ENCODE peak calls at places on chromosome 2, in nine cellular contexts. H, T, Z, W, V, J, E, S and R are unnamed samples.

GRCh38 chr2:85114586-85115330 is 18.4 kb upstream of the TCF7L1 start:
- DNase-seq in H (no peak), Z (no peak), T (no peak), S (no peak), V (no peak), J (no peak), E (no peak), W (no peak), R (no peak)

GRCh38 chr2:71711470-71711857 is 258.1 kb downstream of the DYSF start:
- DNase-seq in V (no peak), S (no peak), E (peak), Z (no peak), W (no peak), H (no peak), J (peak), T (no peak), R (no peak)

GRCh38 chr2:175914846-175915245 is 87.2 kb downstream of the LNPK start:
- DNase-seq in V (no peak), H (no peak), W (no peak), J (no peak), T (no peak), E (no peak), Z (no peak), S (no peak), R (no peak)

GRCh38 chr2:151999058-151999457 is 99.8 kb downstream of the CACNB4 start:
- DNase-seq in J (no peak), T (peak), H (peak), S (peak), V (peak), W (peak), Z (peak), E (no peak), R (peak)

GRCh38 chr2:1884933-1885580 is 140.7 kb upstream of the PXDN start:
- DNase-seq in J (peak), S (no peak), H (no peak), T (no peak), Z (no peak), V (no peak), W (no peak), E (no peak), R (no peak)

GRCh38 chr2:187158452-187158851 is 289.6 kb downstream of the CALCRL start:
- DNase-seq in S (no peak), V (no peak), Z (no peak), T (no peak), J (no peak), E (no peak), W (no peak), H (no peak), R (no peak)

GRCh38 chr2:70123051-70123828 is 36.0 kb downstream of the PCBP1 start:
- DNase-seq in V (no peak), Z (peak), W (peak), S (no peak), H (no peak), T (peak), J (peak), E (no peak), R (no peak)

GRCh38 chr2:119293254-119293653 is 69.6 kb downstream of the STEAP3 start:
- DNase-seq in H (no peak), J (no peak), E (no peak), S (no peak), W (no peak), V (no peak), T (no peak), Z (no peak), R (no peak)

GRCh38 chr2:143553261-143553660 is 424.0 kb downstream of the ARHGAP15 start:
- DNase-seq in S (no peak), V (no peak), T (no peak), Z (no peak), H (no peak), E (no peak), J (no peak), W (no peak), R (peak)

GRCh38 chr2:70956141-70956540 is 20.4 kb downstream of the ATP6V1B1 start:
- DNase-seq in T (no peak), W (no peak), V (no peak), Z (no peak), J (no peak), E (no peak), S (no peak), H (no peak), R (no peak)

GRCh38 chr2:70994055-70994444 is 623 bp downstream of the TEX261 start:
- DNase-seq in T (no peak), J (no peak), V (peak), E (no peak), H (no peak), Z (no peak), S (peak), W (no peak), R (peak)

GRCh38 chr2:215870088-215870490 is 143.3 kb downstream of the MREG start:
- DNase-seq in J (peak), V (peak), E (peak), T (no peak), W (peak), S (no peak), Z (no peak), H (no peak), R (no peak)

GRCh38 chr2:161677634-161678033 is 53.4 kb downstream of the SLC4A10 start:
- DNase-seq in H (no peak), V (no peak), Z (no peak), J (no peak), S (no peak), W (no peak), E (no peak), T (no peak), R (no peak)

GRCh38 chr2:15662026-15662425 is 70.4 kb downstream of the DDX1 start:
- DNase-seq in E (no peak), J (no peak), Z (no peak), S (no peak), T (no peak), H (no peak), W (no peak), V (no peak), R (no peak)

GRCh38 chr2:68774569-68775271 is 40.1 kb downstream of the ARHGAP25 start:
- DNase-seq in V (no peak), E (no peak), S (peak), H (no peak), J (peak), Z (peak), T (no peak), W (peak), R (peak)

GRCh38 chr2:44543773-44544725 is 182.3 kb downstream of the CAMKMT start:
- DNase-seq in T (peak), V (peak), J (no peak), W (no peak), H (no peak), Z (no peak), E (no peak), S (no peak), R (no peak)

GRCh38 chr2:140539506-140539905 is 1591.3 kb downstream of the LRP1B start:
- DNase-seq in V (no peak), T (no peak), Z (no peak), E (no peak), W (no peak), H (no peak), J (no peak), S (no peak), R (no peak)

GRCh38 chr2:157257312-157258252 is at the start of gene GALNT5:
- DNase-seq in W (peak), Z (peak), H (peak), T (peak), V (no peak), S (no peak), J (no peak), E (no peak), R (no peak)

GRCh38 chr2:20106746-20107145 is 55.3 kb upstream of the LAPTM4A start:
- DNase-seq in H (no peak), S (no peak), J (no peak), V (peak), T (peak), W (peak), Z (peak), E (no peak), R (peak)

GRCh38 chr2:240425697-240426096 is 9.8 kb upstream of the GPC1 start:
- DNase-seq in E (no peak), J (no peak), T (peak), W (no peak), V (no peak), Z (no peak), S (no peak), H (no peak), R (no peak)

GRCh38 chr2:11692966-11693521 is 23.0 kb upstream of the NTSR2 start:
- DNase-seq in J (peak), W (peak), H (peak), E (no peak), T (peak), Z (peak), V (peak), S (peak), R (peak)

GRCh38 chr2:188382107-188382506 is 90.4 kb downstream of the GULP1 start:
- DNase-seq in W (no peak), E (no peak), T (no peak), S (no peak), Z (no peak), H (no peak), V (no peak), J (no peak), R (no peak)

GRCh38 chr2:102229141-102229764 is 42.4 kb downstream of the IL1RL2 start:
- DNase-seq in Z (no peak), J (no peak), T (no peak), H (no peak), E (no peak), S (no peak), V (no peak), W (no peak), R (no peak)

GRCh38 chr2:120890566-120891360 is 155.1 kb downstream of the GLI2 start:
- DNase-seq in W (no peak), Z (no peak), V (no peak), E (no peak), J (no peak), S (no peak), H (no peak), T (no peak), R (no peak)

GRCh38 chr2:190959911-190960788 is 53.8 kb downstream of the STAT1 start:
- DNase-seq in S (no peak), Z (no peak), W (no peak), H (no peak), J (no peak), E (no peak), V (no peak), T (no peak), R (no peak)

GRCh38 chr2:240713928-240714746 is 22.5 kb downstream of the AQP12A start:
- DNase-seq in J (no peak), S (no peak), Z (no peak), E (no peak), H (no peak), V (no peak), T (no peak), W (no peak), R (no peak)

GRCh38 chr2:111157071-111157661 is 36.5 kb downstream of the BCL2L11 start:
- DNase-seq in T (no peak), Z (peak), W (no peak), E (no peak), J (no peak), V (no peak), S (peak), H (no peak), R (no peak)

GRCh38 chr2:54065411-54065810 is 50.0 kb upstream of the ACYP2 start:
- DNase-seq in W (no peak), S (no peak), H (no peak), E (peak), J (no peak), V (peak), T (no peak), Z (no peak), R (no peak)

GRCh38 chr2:151106805-151107490 is 154.7 kb downstream of the RBM43 start:
- DNase-seq in H (no peak), V (peak), S (no peak), J (no peak), W (no peak), E (peak), Z (no peak), T (no peak), R (no peak)

GRCh38 chr2:207437136-207437856 is 92.5 kb upstream of the CREB1 start:
- DNase-seq in J (no peak), H (no peak), S (no peak), V (no peak), E (no peak), W (no peak), Z (peak), T (no peak), R (no peak)

GRCh38 chr2:46435353-46435752 is 44.0 kb upstream of the TMEM247 start:
- DNase-seq in Z (no peak), J (no peak), T (no peak), S (peak), W (no peak), H (no peak), E (no peak), V (no peak), R (no peak)

GRCh38 chr2:10004836-10005235 is 38.5 kb upstream of the KLF11 start:
- DNase-seq in V (no peak), T (no peak), W (no peak), E (no peak), Z (no peak), S (no peak), J (peak), H (no peak), R (no peak)

GRCh38 chr2:208134928-208135586 is 5.4 kb upstream of the CRYGC start:
- DNase-seq in J (no peak), H (no peak), Z (no peak), S (no peak), V (no peak), W (no peak), T (no peak), E (no peak), R (peak)

DNA sequence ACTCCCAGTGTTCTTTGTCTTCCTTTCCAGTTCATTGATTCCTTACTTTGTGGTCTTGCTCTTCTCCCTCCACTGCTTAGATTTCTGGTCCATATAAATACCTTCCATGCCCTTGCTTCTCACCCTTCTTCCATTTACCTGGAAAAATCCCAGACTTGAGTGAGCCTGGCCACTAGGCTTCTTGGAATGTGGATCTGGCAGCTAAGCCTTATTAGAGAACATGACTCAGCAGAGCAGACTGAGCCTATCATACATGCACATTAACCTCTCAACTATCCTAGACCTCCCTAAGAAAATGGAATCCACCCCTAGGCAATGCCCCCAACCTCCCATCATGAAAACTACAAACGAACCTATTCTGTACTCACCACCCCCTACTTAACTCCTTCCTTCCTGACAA is 127.7 kb downstream of the RHBDD1 start:
- DNase-seq in E (peak), W (no peak), J (no peak), H (no peak), S (no peak), T (no peak), V (peak), Z (no peak), R (no peak)
- TF ChIP-seq CTCF in E (no peak), W (no peak), J (no peak), H (no peak), S (no peak), T (no peak), V (no peak), Z (no peak), R (no peak)

GRCh38 chr2:160375802-160376469 is 117.7 kb downstream of the RBMS1 start:
- DNase-seq in E (no peak), J (no peak), H (no peak), W (no peak), S (peak), V (no peak), T (no peak), Z (no peak), R (no peak)
- TF ChIP-seq CTCF in E (no peak), J (no peak), H (no peak), W (no peak), S (no peak), V (no peak), T (no peak), Z (no peak), R (no peak)

GRCh38 chr2:105458076-105458475 is 59.2 kb upstream of the FHL2 start:
- DNase-seq in J (no peak), E (no peak), W (no peak), Z (no peak), H (no peak), S (no peak), T (no peak), V (no peak), R (no peak)
- TF ChIP-seq CTCF in J (no peak), E (no peak), W (no peak), Z (no peak), H (no peak), S (no peak), T (no peak), V (no peak), R (no peak)

GRCh38 chr2:78351208-78351607 is 674.3 kb upstream of the REG3G start:
- DNase-seq in S (peak), J (no peak), H (peak), V (peak), E (no peak), Z (no peak), T (no peak), W (no peak), R (no peak)
- TF ChIP-seq CTCF in S (peak), J (no peak), H (peak), V (peak), E (no peak), Z (no peak), T (peak), W (no peak), R (no peak)

DNA sequence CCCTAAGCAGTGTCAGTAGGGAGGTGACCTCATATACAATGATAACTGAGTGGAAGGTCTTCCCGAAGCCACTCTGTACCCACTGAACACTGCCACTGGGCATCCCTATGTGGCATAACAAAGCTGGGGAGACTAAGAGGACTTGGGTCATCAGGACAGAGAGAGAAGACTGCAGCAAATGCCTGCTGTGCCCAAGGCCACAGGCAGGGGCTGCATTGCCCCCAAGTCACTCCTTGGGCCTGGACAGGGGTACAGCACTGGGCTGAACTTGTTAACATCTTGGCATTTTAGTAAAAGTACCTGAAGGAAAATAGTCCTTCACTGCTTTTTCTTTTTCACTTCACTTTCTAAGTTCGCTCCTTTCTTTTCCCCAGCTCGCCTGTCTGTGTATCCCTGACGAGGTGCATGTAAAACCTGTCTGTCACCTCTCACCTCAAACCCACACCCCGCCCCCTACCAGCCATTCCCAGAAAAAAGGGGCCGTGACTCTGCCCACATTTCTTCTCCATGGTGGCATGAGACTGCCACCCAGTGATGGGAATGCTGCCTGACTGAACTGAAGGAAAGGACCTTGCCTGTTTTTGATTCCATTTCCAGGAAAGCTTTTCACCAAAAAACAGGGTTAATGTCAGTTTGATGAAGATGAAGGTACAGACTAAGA is 62.9 kb downstream of the MTHFD2 start:
- DNase-seq in W (peak), J (no peak), V (peak), E (no peak), T (peak), Z (peak), H (peak), S (no peak), R (no peak)
- TF ChIP-seq CTCF in W (peak), J (peak), V (peak), E (peak), T (peak), Z (peak), H (peak), S (peak), R (no peak)

GRCh38 chr2:3379339-3379646 is 201 bp upstream of the TRAPPC12 start:
- DNase-seq in S (no peak), H (no peak), J (no peak), V (no peak), W (no peak), E (no peak), T (no peak), Z (no peak), R (no peak)

GRCh38 chr2:3376821-3377220 is 797 bp downstream of the EIPR1 start:
- DNase-seq in J (no peak), Z (no peak), V (no peak), H (no peak), S (no peak), T (no peak), E (no peak), W (no peak), R (no peak)

GRCh38 chr2:3377279-3377611 is 373 bp downstream of the EIPR1 start:
- DNase-seq in H (peak), V (peak), S (peak), Z (no peak), W (no peak), E (no peak), J (no peak), T (no peak), R (peak)

GRCh38 chr2:3377612-3378432 is at the start of gene EIPR1:
- DNase-seq in T (peak), V (peak), W (peak), Z (peak), S (peak), H (peak), J (peak), E (peak), R (peak)

DNA sequence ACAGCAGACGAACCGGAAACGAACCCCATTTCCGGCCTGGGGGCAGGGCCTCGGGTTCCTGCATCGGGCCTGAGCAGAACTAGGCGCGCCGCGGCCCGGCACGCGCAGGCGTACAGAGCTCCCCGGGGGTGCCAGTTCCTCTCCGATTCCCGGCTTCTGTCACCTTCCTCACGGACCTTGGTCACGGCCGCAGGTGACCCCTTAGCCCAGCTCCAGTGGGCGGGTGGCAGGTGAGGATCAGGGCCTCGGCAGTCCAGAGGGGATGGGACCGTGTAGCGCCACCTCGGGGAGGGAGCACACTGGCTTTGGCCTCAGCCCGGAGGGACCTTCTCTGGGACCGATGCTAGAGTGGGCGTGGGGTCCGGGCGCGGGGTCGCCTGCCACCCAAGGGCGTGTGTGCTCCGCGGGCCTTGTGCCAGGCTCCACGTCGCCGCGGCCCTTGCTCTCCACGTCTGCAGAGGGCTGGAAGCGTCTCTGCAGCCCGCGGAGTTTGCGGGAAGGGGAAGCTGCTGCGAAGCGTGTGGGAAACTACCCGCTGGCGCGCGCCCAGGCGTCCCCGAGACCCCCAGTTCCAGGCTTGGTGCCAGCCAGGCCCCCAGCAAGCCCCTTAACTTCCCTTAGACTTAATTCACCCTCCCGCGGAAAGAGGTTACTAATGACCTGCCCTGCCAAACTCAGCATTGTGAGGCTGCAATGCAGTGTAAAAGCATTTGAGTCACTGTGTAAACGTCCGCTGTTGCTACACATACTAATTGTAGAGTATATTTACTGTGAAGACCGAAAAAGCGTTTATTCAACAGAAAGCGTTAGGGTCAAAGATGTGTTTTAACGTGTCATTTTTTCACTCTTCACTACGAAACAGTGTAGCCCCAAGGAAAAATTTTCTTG is at the start of gene TRAPPC12:
- DNase-seq in T (peak), Z (peak), W (peak), J (peak), S (peak), E (peak), V (peak), H (peak), R (peak)
- TF ChIP-seq CTCF in T (peak), Z (peak), W (peak), J (peak), S (peak), E (peak), V (peak), H (peak), R (no peak)

GRCh38 chr2:30041884-30042283 is 104.9 kb upstream of the YPEL5 start:
- DNase-seq in T (no peak), V (no peak), J (no peak), Z (no peak), E (no peak), S (no peak), W (no peak), H (no peak), R (no peak)
- TF ChIP-seq CTCF in T (no peak), V (no peak), J (no peak), Z (no peak), E (no peak), S (no peak), W (no peak), H (no peak), R (no peak)

GRCh38 chr2:154507186-154507585 is 191.3 kb upstream of the KCNJ3 start:
- DNase-seq in T (no peak), J (no peak), Z (no peak), S (no peak), H (no peak), W (no peak), E (no peak), V (no peak), R (no peak)
- TF ChIP-seq CTCF in T (peak), J (no peak), Z (no peak), S (peak), H (no peak), W (no peak), E (no peak), V (no peak), R (no peak)